ENCODE peak calls at places on chromosome 17, in eight cellular contexts. One of them, this sample, is unnamed.

GRCh38 chr17:58666858-58667267 is 25.0 kb downstream of the TEX14 start:
- DNase-seq in stomach: peak; percentile 74
- DNase-seq in PC-3: peak; percentile 92
- DNase-seq in psoas muscle: peak; percentile 71
- DNase-seq in activated CD4-positive, alpha-beta T cell treated with anti-CD3 and anti-CD28 coated beads for 4 hours: peak; percentile 11
- DNase-seq in T1000: no peak
- DNase-seq in stimulated activated CD4-positive, alpha-beta T cell treated with anti-CD3 and anti-CD28 coated beads, Interleukin-4, amount 100 ng/mL, for 1 hour: peak; percentile 18
- DNase-seq in glutamatergic neuron: no peak
- DNase-seq in this sample: peak; percentile 61

GRCh38 chr17:73396429-73397277 is 84.9 kb upstream of the CDC42EP4 start:
- DNase-seq in stomach: no peak
- DNase-seq in PC-3: no peak
- DNase-seq in psoas muscle: no peak
- DNase-seq in activated CD4-positive, alpha-beta T cell treated with anti-CD3 and anti-CD28 coated beads for 4 hours: no peak
- DNase-seq in T1000: no peak
- DNase-seq in stimulated activated CD4-positive, alpha-beta T cell treated with anti-CD3 and anti-CD28 coated beads, Interleukin-4, amount 100 ng/mL, for 1 hour: no peak
- DNase-seq in glutamatergic neuron: no peak
- DNase-seq in this sample: no peak

GRCh38 chr17:16046966-16047365 is 47.3 kb downstream of the TTC19 start:
- DNase-seq in stomach: no peak
- DNase-seq in PC-3: no peak
- DNase-seq in psoas muscle: no peak
- DNase-seq in activated CD4-positive, alpha-beta T cell treated with anti-CD3 and anti-CD28 coated beads for 4 hours: no peak
- DNase-seq in T1000: no peak
- DNase-seq in stimulated activated CD4-positive, alpha-beta T cell treated with anti-CD3 and anti-CD28 coated beads, Interleukin-4, amount 100 ng/mL, for 1 hour: no peak
- DNase-seq in glutamatergic neuron: no peak
- DNase-seq in this sample: no peak

GRCh38 chr17:6523330-6523729 is 33.0 kb downstream of the PITPNM3 start:
- DNase-seq in stomach: no peak
- DNase-seq in PC-3: peak; percentile 73
- DNase-seq in psoas muscle: no peak
- DNase-seq in activated CD4-positive, alpha-beta T cell treated with anti-CD3 and anti-CD28 coated beads for 4 hours: no peak
- DNase-seq in T1000: no peak
- DNase-seq in stimulated activated CD4-positive, alpha-beta T cell treated with anti-CD3 and anti-CD28 coated beads, Interleukin-4, amount 100 ng/mL, for 1 hour: no peak
- DNase-seq in glutamatergic neuron: no peak
- DNase-seq in this sample: no peak

GRCh38 chr17:39114744-39115534 is 36.5 kb downstream of the PLXDC1 start:
- DNase-seq in stomach: no peak
- DNase-seq in PC-3: no peak
- DNase-seq in psoas muscle: no peak
- DNase-seq in activated CD4-positive, alpha-beta T cell treated with anti-CD3 and anti-CD28 coated beads for 4 hours: no peak
- DNase-seq in T1000: no peak
- DNase-seq in stimulated activated CD4-positive, alpha-beta T cell treated with anti-CD3 and anti-CD28 coated beads, Interleukin-4, amount 100 ng/mL, for 1 hour: no peak
- DNase-seq in glutamatergic neuron: no peak
- DNase-seq in this sample: no peak

GRCh38 chr17:6749519-6749918 is 6.3 kb upstream of the XAF1 start:
- DNase-seq in stomach: no peak
- DNase-seq in PC-3: no peak
- DNase-seq in psoas muscle: no peak
- DNase-seq in activated CD4-positive, alpha-beta T cell treated with anti-CD3 and anti-CD28 coated beads for 4 hours: no peak
- DNase-seq in T1000: no peak
- DNase-seq in stimulated activated CD4-positive, alpha-beta T cell treated with anti-CD3 and anti-CD28 coated beads, Interleukin-4, amount 100 ng/mL, for 1 hour: no peak
- DNase-seq in glutamatergic neuron: no peak
- DNase-seq in this sample: no peak

GRCh38 chr17:66944365-66945203 is 19.9 kb upstream of the CACNG4 start:
- DNase-seq in stomach: no peak
- DNase-seq in PC-3: peak; percentile 54
- DNase-seq in psoas muscle: no peak
- DNase-seq in activated CD4-positive, alpha-beta T cell treated with anti-CD3 and anti-CD28 coated beads for 4 hours: no peak
- DNase-seq in T1000: no peak
- DNase-seq in stimulated activated CD4-positive, alpha-beta T cell treated with anti-CD3 and anti-CD28 coated beads, Interleukin-4, amount 100 ng/mL, for 1 hour: no peak
- DNase-seq in glutamatergic neuron: no peak
- DNase-seq in this sample: no peak

GRCh38 chr17:30393491-30393890 is 14.8 kb downstream of the CPD start:
- DNase-seq in stomach: no peak
- DNase-seq in PC-3: no peak
- DNase-seq in psoas muscle: no peak
- DNase-seq in activated CD4-positive, alpha-beta T cell treated with anti-CD3 and anti-CD28 coated beads for 4 hours: no peak
- DNase-seq in T1000: no peak
- DNase-seq in stimulated activated CD4-positive, alpha-beta T cell treated with anti-CD3 and anti-CD28 coated beads, Interleukin-4, amount 100 ng/mL, for 1 hour: no peak
- DNase-seq in glutamatergic neuron: no peak
- DNase-seq in this sample: no peak

GRCh38 chr17:80774643-80775281 is 216.9 kb upstream of the CHMP6 start:
- DNase-seq in stomach: no peak
- DNase-seq in PC-3: no peak
- DNase-seq in psoas muscle: no peak
- DNase-seq in activated CD4-positive, alpha-beta T cell treated with anti-CD3 and anti-CD28 coated beads for 4 hours: no peak
- DNase-seq in T1000: no peak
- DNase-seq in stimulated activated CD4-positive, alpha-beta T cell treated with anti-CD3 and anti-CD28 coated beads, Interleukin-4, amount 100 ng/mL, for 1 hour: no peak
- DNase-seq in glutamatergic neuron: no peak
- DNase-seq in this sample: peak; percentile 25

GRCh38 chr17:57943140-57943539 is 12.1 kb downstream of the CUEDC1 start:
- DNase-seq in stomach: no peak
- DNase-seq in PC-3: peak; percentile 83
- DNase-seq in psoas muscle: peak; percentile 20
- DNase-seq in activated CD4-positive, alpha-beta T cell treated with anti-CD3 and anti-CD28 coated beads for 4 hours: no peak
- DNase-seq in T1000: no peak
- DNase-seq in stimulated activated CD4-positive, alpha-beta T cell treated with anti-CD3 and anti-CD28 coated beads, Interleukin-4, amount 100 ng/mL, for 1 hour: no peak
- DNase-seq in glutamatergic neuron: no peak
- DNase-seq in this sample: no peak

GRCh38 chr17:53150101-53150698 is 672.5 kb upstream of the KIF2B start:
- DNase-seq in stomach: no peak
- DNase-seq in PC-3: peak; percentile 19
- DNase-seq in psoas muscle: no peak
- DNase-seq in activated CD4-positive, alpha-beta T cell treated with anti-CD3 and anti-CD28 coated beads for 4 hours: no peak
- DNase-seq in T1000: no peak
- DNase-seq in stimulated activated CD4-positive, alpha-beta T cell treated with anti-CD3 and anti-CD28 coated beads, Interleukin-4, amount 100 ng/mL, for 1 hour: no peak
- DNase-seq in glutamatergic neuron: no peak
- DNase-seq in this sample: no peak

GRCh38 chr17:17681744-17682292 is 560 bp downstream of the RAI1 start:
- DNase-seq in stomach: no peak
- DNase-seq in PC-3: peak; percentile 33
- DNase-seq in psoas muscle: peak; percentile 71
- DNase-seq in activated CD4-positive, alpha-beta T cell treated with anti-CD3 and anti-CD28 coated beads for 4 hours: peak; percentile 50
- DNase-seq in T1000: no peak
- DNase-seq in stimulated activated CD4-positive, alpha-beta T cell treated with anti-CD3 and anti-CD28 coated beads, Interleukin-4, amount 100 ng/mL, for 1 hour: peak; percentile 56
- DNase-seq in glutamatergic neuron: peak; percentile 59
- DNase-seq in this sample: peak; percentile 74

GRCh38 chr17:65401581-65401980 is 159.9 kb downstream of the AXIN2 start:
- DNase-seq in stomach: no peak
- DNase-seq in PC-3: peak; percentile 10
- DNase-seq in psoas muscle: no peak
- DNase-seq in activated CD4-positive, alpha-beta T cell treated with anti-CD3 and anti-CD28 coated beads for 4 hours: no peak
- DNase-seq in T1000: no peak
- DNase-seq in stimulated activated CD4-positive, alpha-beta T cell treated with anti-CD3 and anti-CD28 coated beads, Interleukin-4, amount 100 ng/mL, for 1 hour: no peak
- DNase-seq in glutamatergic neuron: no peak
- DNase-seq in this sample: no peak

GRCh38 chr17:71922439-71922838 is 198.4 kb upstream of the SOX9 start:
- DNase-seq in stomach: no peak
- DNase-seq in PC-3: peak; percentile 98
- DNase-seq in psoas muscle: no peak
- DNase-seq in activated CD4-positive, alpha-beta T cell treated with anti-CD3 and anti-CD28 coated beads for 4 hours: no peak
- DNase-seq in T1000: peak; percentile 65
- DNase-seq in stimulated activated CD4-positive, alpha-beta T cell treated with anti-CD3 and anti-CD28 coated beads, Interleukin-4, amount 100 ng/mL, for 1 hour: no peak
- DNase-seq in glutamatergic neuron: no peak
- DNase-seq in this sample: no peak

GRCh38 chr17:74002241-74002640 is 201.2 kb upstream of the RPL38 start:
- DNase-seq in stomach: no peak
- DNase-seq in PC-3: no peak
- DNase-seq in psoas muscle: peak; percentile 6
- DNase-seq in activated CD4-positive, alpha-beta T cell treated with anti-CD3 and anti-CD28 coated beads for 4 hours: no peak
- DNase-seq in T1000: no peak
- DNase-seq in stimulated activated CD4-positive, alpha-beta T cell treated with anti-CD3 and anti-CD28 coated beads, Interleukin-4, amount 100 ng/mL, for 1 hour: no peak
- DNase-seq in glutamatergic neuron: no peak
- DNase-seq in this sample: no peak

GRCh38 chr17:77354721-77355455 is 214.1 kb downstream of the SEC14L1 start:
- DNase-seq in stomach: peak; percentile 51
- DNase-seq in PC-3: peak; percentile 38
- DNase-seq in psoas muscle: peak; percentile 85
- DNase-seq in activated CD4-positive, alpha-beta T cell treated with anti-CD3 and anti-CD28 coated beads for 4 hours: no peak
- DNase-seq in T1000: peak; percentile 91
- DNase-seq in stimulated activated CD4-positive, alpha-beta T cell treated with anti-CD3 and anti-CD28 coated beads, Interleukin-4, amount 100 ng/mL, for 1 hour: no peak
- DNase-seq in glutamatergic neuron: no peak
- DNase-seq in this sample: no peak

GRCh38 chr17:51662204-51663056 is 402.1 kb downstream of the UTP18 start:
- DNase-seq in stomach: no peak
- DNase-seq in PC-3: no peak
- DNase-seq in psoas muscle: no peak
- DNase-seq in activated CD4-positive, alpha-beta T cell treated with anti-CD3 and anti-CD28 coated beads for 4 hours: no peak
- DNase-seq in T1000: no peak
- DNase-seq in stimulated activated CD4-positive, alpha-beta T cell treated with anti-CD3 and anti-CD28 coated beads, Interleukin-4, amount 100 ng/mL, for 1 hour: no peak
- DNase-seq in glutamatergic neuron: no peak
- DNase-seq in this sample: no peak

GRCh38 chr17:30304778-30305177 is 13.0 kb upstream of the BLMH start:
- DNase-seq in stomach: no peak
- DNase-seq in PC-3: no peak
- DNase-seq in psoas muscle: no peak
- DNase-seq in activated CD4-positive, alpha-beta T cell treated with anti-CD3 and anti-CD28 coated beads for 4 hours: no peak
- DNase-seq in T1000: no peak
- DNase-seq in stimulated activated CD4-positive, alpha-beta T cell treated with anti-CD3 and anti-CD28 coated beads, Interleukin-4, amount 100 ng/mL, for 1 hour: no peak
- DNase-seq in glutamatergic neuron: no peak
- DNase-seq in this sample: no peak

GRCh38 chr17:40510328-40510648 is 8.9 kb upstream of the TNS4 start:
- DNase-seq in stomach: no peak
- DNase-seq in PC-3: peak; percentile 87
- DNase-seq in psoas muscle: peak; percentile 91
- DNase-seq in activated CD4-positive, alpha-beta T cell treated with anti-CD3 and anti-CD28 coated beads for 4 hours: no peak
- DNase-seq in T1000: peak; percentile 80
- DNase-seq in stimulated activated CD4-positive, alpha-beta T cell treated with anti-CD3 and anti-CD28 coated beads, Interleukin-4, amount 100 ng/mL, for 1 hour: no peak
- DNase-seq in glutamatergic neuron: no peak
- DNase-seq in this sample: no peak

GRCh38 chr17:80252871-80253270 is 7.8 kb upstream of the RNF213 start:
- DNase-seq in stomach: peak; percentile 83
- DNase-seq in PC-3: peak; percentile 83
- DNase-seq in psoas muscle: peak; percentile 75
- DNase-seq in activated CD4-positive, alpha-beta T cell treated with anti-CD3 and anti-CD28 coated beads for 4 hours: peak; percentile 89
- DNase-seq in T1000: no peak
- DNase-seq in stimulated activated CD4-positive, alpha-beta T cell treated with anti-CD3 and anti-CD28 coated beads, Interleukin-4, amount 100 ng/mL, for 1 hour: peak; percentile 86
- DNase-seq in glutamatergic neuron: peak; percentile 72
- DNase-seq in this sample: peak; percentile 88

GRCh38 chr17:79705674-79706073 is 25.1 kb upstream of the ENPP7 start:
- DNase-seq in stomach: no peak
- DNase-seq in PC-3: no peak
- DNase-seq in psoas muscle: no peak
- DNase-seq in activated CD4-positive, alpha-beta T cell treated with anti-CD3 and anti-CD28 coated beads for 4 hours: no peak
- DNase-seq in T1000: no peak
- DNase-seq in stimulated activated CD4-positive, alpha-beta T cell treated with anti-CD3 and anti-CD28 coated beads, Interleukin-4, amount 100 ng/mL, for 1 hour: no peak
- DNase-seq in glutamatergic neuron: no peak
- DNase-seq in this sample: no peak

GRCh38 chr17:9090641-9091096 is 69.4 kb downstream of the NTN1 start:
- DNase-seq in stomach: no peak
- DNase-seq in PC-3: no peak
- DNase-seq in psoas muscle: no peak
- DNase-seq in activated CD4-positive, alpha-beta T cell treated with anti-CD3 and anti-CD28 coated beads for 4 hours: no peak
- DNase-seq in T1000: no peak
- DNase-seq in stimulated activated CD4-positive, alpha-beta T cell treated with anti-CD3 and anti-CD28 coated beads, Interleukin-4, amount 100 ng/mL, for 1 hour: no peak
- DNase-seq in glutamatergic neuron: no peak
- DNase-seq in this sample: no peak

GRCh38 chr17:76072149-76072858 is at the start of gene SRP68:
- DNase-seq in stomach: peak; percentile 93
- DNase-seq in PC-3: peak; percentile 96
- DNase-seq in psoas muscle: peak; percentile 96
- DNase-seq in activated CD4-positive, alpha-beta T cell treated with anti-CD3 and anti-CD28 coated beads for 4 hours: peak; percentile 84
- DNase-seq in T1000: peak; percentile 91
- DNase-seq in stimulated activated CD4-positive, alpha-beta T cell treated with anti-CD3 and anti-CD28 coated beads, Interleukin-4, amount 100 ng/mL, for 1 hour: peak; percentile 79
- DNase-seq in glutamatergic neuron: peak; percentile 96
- DNase-seq in this sample: peak; percentile 87

GRCh38 chr17:5809056-5809455 is 224.7 kb upstream of the NLRP1 start:
- DNase-seq in stomach: no peak
- DNase-seq in PC-3: no peak
- DNase-seq in psoas muscle: no peak
- DNase-seq in activated CD4-positive, alpha-beta T cell treated with anti-CD3 and anti-CD28 coated beads for 4 hours: no peak
- DNase-seq in T1000: no peak
- DNase-seq in stimulated activated CD4-positive, alpha-beta T cell treated with anti-CD3 and anti-CD28 coated beads, Interleukin-4, amount 100 ng/mL, for 1 hour: no peak
- DNase-seq in glutamatergic neuron: no peak
- DNase-seq in this sample: no peak

GRCh38 chr17:1006054-1006453 is 9.1 kb downstream of the TIMM22 start:
- DNase-seq in stomach: peak; percentile 87
- DNase-seq in PC-3: no peak
- DNase-seq in psoas muscle: no peak
- DNase-seq in activated CD4-positive, alpha-beta T cell treated with anti-CD3 and anti-CD28 coated beads for 4 hours: no peak
- DNase-seq in T1000: no peak
- DNase-seq in stimulated activated CD4-positive, alpha-beta T cell treated with anti-CD3 and anti-CD28 coated beads, Interleukin-4, amount 100 ng/mL, for 1 hour: no peak
- DNase-seq in glutamatergic neuron: no peak
- DNase-seq in this sample: no peak

GRCh38 chr17:27224526-27225315 is 69.2 kb upstream of the WSB1 start:
- DNase-seq in stomach: no peak
- DNase-seq in PC-3: no peak
- DNase-seq in psoas muscle: no peak
- DNase-seq in activated CD4-positive, alpha-beta T cell treated with anti-CD3 and anti-CD28 coated beads for 4 hours: no peak
- DNase-seq in T1000: no peak
- DNase-seq in stimulated activated CD4-positive, alpha-beta T cell treated with anti-CD3 and anti-CD28 coated beads, Interleukin-4, amount 100 ng/mL, for 1 hour: no peak
- DNase-seq in glutamatergic neuron: no peak
- DNase-seq in this sample: no peak

This sample was measured in B cell.